ENCODE peak calls at places on chromosomes 5 and 9, in five cellular contexts. One of them, this sample, is unnamed.

GRCh38 chr5:154418344-154418820 is 27.4 kb upstream of the SAP30L start:
- DNase-seq in WERI-Rb-1: no peak
- DNase-seq in pons: no peak
- DNase-seq in right atrium auricular region: no peak
- DNase-seq in naive B cell: no peak
- DNase-seq in this sample: no peak

GRCh38 chr5:171749365-171749764 is 36.3 kb upstream of the SMIM23 start:
- DNase-seq in right atrium auricular region: no peak
- DNase-seq in pons: no peak
- DNase-seq in naive B cell: no peak
- DNase-seq in WERI-Rb-1: no peak
- DNase-seq in this sample: no peak

GRCh38 chr9:97237951-97238851 is 69.3 kb upstream of the CCDC180 start:
- DNase-seq in pons: peak
- DNase-seq in WERI-Rb-1: peak
- DNase-seq in right atrium auricular region: peak
- DNase-seq in naive B cell: peak
- DNase-seq in this sample: peak

GRCh38 chr5:74179183-74179582 is 461.3 kb downstream of the ENC1 start:
- DNase-seq in naive B cell: no peak
- DNase-seq in right atrium auricular region: no peak
- DNase-seq in pons: peak
- DNase-seq in WERI-Rb-1: peak
- DNase-seq in this sample: no peak

GRCh38 chr5:177425801-177426565 is 493 bp upstream of the GRK6 start:
- DNase-seq in pons: peak
- DNase-seq in right atrium auricular region: peak
- DNase-seq in WERI-Rb-1: peak
- DNase-seq in naive B cell: peak
- DNase-seq in this sample: peak

GRCh38 chr9:137812356-137813023 is 65.1 kb upstream of the CACNA1B start:
- DNase-seq in right atrium auricular region: no peak
- DNase-seq in WERI-Rb-1: no peak
- DNase-seq in naive B cell: no peak
- DNase-seq in pons: no peak
- DNase-seq in this sample: peak

GRCh38 chr9:121267689-121268597 is at the start of gene GSN:
- DNase-seq in WERI-Rb-1: peak
- DNase-seq in naive B cell: peak
- DNase-seq in pons: peak
- DNase-seq in right atrium auricular region: no peak
- DNase-seq in this sample: peak

GRCh38 chr5:178418471-178419010 is 171.7 kb downstream of the COL23A1 start:
- DNase-seq in right atrium auricular region: no peak
- DNase-seq in naive B cell: no peak
- DNase-seq in WERI-Rb-1: peak
- DNase-seq in pons: no peak
- DNase-seq in this sample: no peak

GRCh38 chr9:133897675-133898074 is 94.4 kb downstream of the VAV2 start:
- DNase-seq in pons: no peak
- DNase-seq in right atrium auricular region: no peak
- DNase-seq in naive B cell: no peak
- DNase-seq in WERI-Rb-1: no peak
- DNase-seq in this sample: no peak

GRCh38 chr5:41747291-41747690 is 122.9 kb downstream of the OXCT1 start:
- DNase-seq in pons: peak
- DNase-seq in WERI-Rb-1: no peak
- DNase-seq in right atrium auricular region: no peak
- DNase-seq in naive B cell: no peak
- DNase-seq in this sample: no peak

GRCh38 chr5:20683241-20683940 is 695.4 kb upstream of the CDH18 start:
- DNase-seq in right atrium auricular region: no peak
- DNase-seq in naive B cell: no peak
- DNase-seq in WERI-Rb-1: no peak
- DNase-seq in pons: no peak
- DNase-seq in this sample: no peak

GRCh38 chr9:86337469-86338107 is 16.6 kb downstream of the TUT7 start:
- DNase-seq in WERI-Rb-1: no peak
- DNase-seq in pons: no peak
- DNase-seq in naive B cell: no peak
- DNase-seq in right atrium auricular region: no peak
- DNase-seq in this sample: no peak

GRCh38 chr5:96177303-96177869 is 215.7 kb upstream of the ELL2 start:
- DNase-seq in right atrium auricular region: no peak
- DNase-seq in pons: no peak
- DNase-seq in WERI-Rb-1: no peak
- DNase-seq in naive B cell: no peak
- DNase-seq in this sample: no peak

GRCh38 chr9:80320916-80321315 is 749.2 kb downstream of the TLE4 start:
- DNase-seq in WERI-Rb-1: no peak
- DNase-seq in pons: no peak
- DNase-seq in right atrium auricular region: no peak
- DNase-seq in naive B cell: no peak
- DNase-seq in this sample: no peak

GRCh38 chr5:135213034-135213386 is 179.0 kb upstream of the PITX1 start:
- DNase-seq in WERI-Rb-1: peak
- DNase-seq in naive B cell: no peak
- DNase-seq in pons: no peak
- DNase-seq in right atrium auricular region: no peak
- DNase-seq in this sample: no peak